ENCODE peak calls at places on chromosomes 2 and 18, in eight cellular contexts. T is cardiac muscle cell, W is Peyer's patch, Q is astrocyte, R is heart left ventricle, L is testis, Z is kidney, B is GM23338. S is an unnamed sample.
A peak's percentile ranks its signal among the peaks of the same experiment; 100 is the strongest.

GRCh38 chr18:12296087-12296403 is 12.0 kb upstream of the TUBB6 start:
- DNase-seq in Q (no peak), Z (no peak), L (peak; percentile 2), W (no peak), R (no peak), B (no peak), T (no peak), S (peak; percentile 18)

GRCh38 chr2:70344195-70344594 is 42.3 kb upstream of the FAM136A start:
- DNase-seq in Q (no peak), Z (no peak), T (no peak), W (no peak), B (no peak), R (no peak), L (no peak), S (no peak)

GRCh38 chr2:132621131-132621875 is 48.7 kb downstream of the LYPD1 start:
- DNase-seq in T (no peak), L (no peak), Z (no peak), B (no peak), Q (no peak), R (peak; percentile 40), W (no peak), S (no peak)

GRCh38 chr2:138455691-138456090 is 45.9 kb upstream of the SPOPL start:
- DNase-seq in W (no peak), Q (no peak), Z (no peak), T (no peak), L (no peak), R (no peak), B (no peak), S (no peak)

GRCh38 chr2:119136093-119136492 is 22.5 kb downstream of the C1QL2 start:
- DNase-seq in W (no peak), Q (no peak), R (no peak), Z (no peak), B (no peak), L (no peak), T (no peak), S (peak; percentile 54)

GRCh38 chr2:61469424-61470121 is 1.3 kb downstream of the USP34 start:
- DNase-seq in B (no peak), W (no peak), Q (no peak), L (no peak), Z (no peak), R (no peak), T (peak; percentile 20), S (peak; percentile 19)

GRCh38 chr2:119469131-119469530 is 37.5 kb downstream of the TMEM37 start:
- DNase-seq in T (no peak), B (no peak), Z (no peak), R (peak; percentile 9), W (no peak), Q (no peak), L (no peak), S (no peak)

GRCh38 chr18:54958711-54959625 is at the start of gene CCDC68:
- DNase-seq in B (peak; percentile 70), L (peak; percentile 62), R (peak; percentile 68), Q (no peak), Z (peak; percentile 77), T (peak; percentile 57), W (peak; percentile 93), S (peak; percentile 69)

GRCh38 chr2:29174937-29175336 is 59.7 kb downstream of the CLIP4 start:
- DNase-seq in Q (no peak), T (no peak), W (no peak), Z (no peak), B (no peak), R (no peak), L (no peak), S (no peak)

GRCh38 chr2:235085476-235085875 is 133.7 kb downstream of the SH3BP4 start:
- DNase-seq in L (no peak), Q (no peak), R (no peak), T (no peak), B (no peak), Z (no peak), W (no peak), S (no peak)

GRCh38 chr2:169828141-169828811 is 1.0 kb downstream of the UBR3 start:
- DNase-seq in B (peak; percentile 27), T (peak; percentile 43), Q (peak; percentile 55), R (peak; percentile 62), Z (no peak), L (peak; percentile 75), W (no peak), S (peak; percentile 65)

GRCh38 chr2:43097650-43098049 is 128.8 kb downstream of the ZFP36L2 start:
- DNase-seq in Q (no peak), W (no peak), Z (no peak), R (no peak), L (no peak), T (no peak), B (no peak), S (no peak)

GRCh38 chr2:218263817-218264611 is 3.2 kb downstream of the GPBAR1 start:
- DNase-seq in R (no peak), L (no peak), B (no peak), Z (no peak), Q (no peak), W (peak; percentile 64), T (no peak), S (peak; percentile 56)

GRCh38 chr2:218264773-218265601 is 4.2 kb downstream of the GPBAR1 start:
- DNase-seq in R (no peak), W (peak; percentile 82), T (no peak), L (no peak), Q (no peak), Z (peak; percentile 58), B (no peak), S (peak; percentile 28)

GRCh38 chr2:218267259-218267658 is 2.7 kb downstream of the AAMP start:
- DNase-seq in B (no peak), Q (no peak), Z (peak; percentile 68), R (no peak), W (peak; percentile 21), T (no peak), L (no peak), S (no peak)

GRCh38 chr2:218266316-218266979 is 3.5 kb downstream of the AAMP start:
- DNase-seq in Z (peak; percentile 73), L (no peak), W (peak; percentile 43), B (no peak), T (no peak), Q (no peak), R (no peak), S (peak; percentile 24)

GRCh38 chr2:218265626-218266025 is 4.3 kb downstream of the AAMP start:
- DNase-seq in R (no peak), T (no peak), L (no peak), Q (no peak), Z (peak; percentile 56), B (no peak), W (no peak), S (no peak)
- H3K36me3 ChIP-seq in R (peaks cover 43% of the 10 kb centered on the region), T (peaks cover 28% of the 10 kb centered on the region), L (no peaks in the 10 kb centered on the region), Q (peaks cover 21% of the 10 kb centered on the region), Z (peaks cover 12% of the 10 kb centered on the region), B (no peaks in the 10 kb centered on the region), W (no peaks in the 10 kb centered on the region), S (peaks cover 20% of the 10 kb centered on the region)

DNA sequence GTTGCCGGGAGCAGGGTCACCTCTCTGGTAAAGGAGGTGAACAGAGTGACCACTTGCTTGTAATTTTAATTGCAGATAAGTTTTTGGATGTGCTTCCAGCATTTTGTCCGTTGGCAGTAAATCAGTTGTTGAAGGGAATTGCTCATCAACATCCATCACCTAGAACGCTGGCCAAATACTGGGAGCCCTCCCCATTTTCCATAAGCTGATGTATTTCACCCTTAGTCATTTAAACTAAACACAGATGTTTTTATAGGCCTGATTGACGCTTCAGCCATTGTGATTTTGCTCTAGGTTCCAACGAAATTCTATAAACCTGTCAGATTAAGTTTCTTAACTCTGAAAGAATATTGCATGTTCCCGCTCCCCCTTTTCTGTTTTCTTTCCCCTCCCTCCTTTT is 965 bp upstream of the RPRM start:
- DNase-seq in T (no peak), L (no peak), B (no peak), Z (no peak), Q (peak; percentile 1), W (no peak), R (no peak), S (no peak)
- H3K36me3 ChIP-seq in T (no peaks in the 10 kb centered on the region), L (no peaks in the 10 kb centered on the region), B (no peaks in the 10 kb centered on the region), Z (no peaks in the 10 kb centered on the region), Q (no peaks in the 10 kb centered on the region), W (no peaks in the 10 kb centered on the region), R (no peaks in the 10 kb centered on the region), S (no peaks in the 10 kb centered on the region)

DNA sequence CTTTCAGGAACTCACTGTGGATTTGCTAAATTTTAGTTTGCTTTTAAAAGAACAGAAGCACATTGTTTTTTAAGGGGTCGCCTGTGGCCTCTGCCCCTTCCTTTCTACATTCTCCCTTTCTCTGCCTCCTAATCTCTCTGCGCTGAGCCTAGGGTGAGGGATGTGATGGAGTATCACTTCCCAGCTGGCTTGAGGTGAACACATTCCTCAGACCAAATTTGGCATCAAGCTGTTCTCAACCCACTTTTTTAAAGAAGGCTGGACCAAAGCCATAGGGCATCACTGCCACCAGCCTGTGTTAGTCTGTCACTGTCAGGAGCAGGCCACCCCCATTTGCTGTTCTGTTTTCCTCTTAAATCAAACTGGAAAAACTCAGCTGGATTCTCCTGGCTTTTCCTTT is 27.4 kb downstream of the EIF4E2 start:
- DNase-seq in T (no peak), L (no peak), W (no peak), Z (no peak), R (no peak), Q (no peak), B (no peak), S (no peak)
- H3K36me3 ChIP-seq in T (peaks cover 23% of the 10 kb centered on the region), L (no peaks in the 10 kb centered on the region), W (no peaks in the 10 kb centered on the region), Z (peaks cover 6% of the 10 kb centered on the region), R (peaks cover 36% of the 10 kb centered on the region), Q (peaks cover 6% of the 10 kb centered on the region), B (no peaks in the 10 kb centered on the region), S (peaks cover 2% of the 10 kb centered on the region)

GRCh38 chr2:230657462-230657861 is 55.2 kb upstream of the CAB39 start:
- DNase-seq in W (no peak), L (no peak), Q (no peak), R (no peak), B (no peak), Z (no peak), T (no peak), S (no peak)

GRCh38 chr2:230657906-230658305 is 54.7 kb upstream of the CAB39 start:
- DNase-seq in B (no peak), Q (no peak), W (no peak), T (no peak), R (no peak), L (no peak), Z (no peak), S (no peak)

GRCh38 chr2:230658877-230659652 is 53.6 kb upstream of the CAB39 start:
- DNase-seq in Z (no peak), R (no peak), L (no peak), W (no peak), Q (no peak), B (no peak), T (no peak), S (no peak)

GRCh38 chr2:230660294-230661060 is 52.2 kb upstream of the CAB39 start:
- DNase-seq in T (no peak), L (peak; percentile 36), W (no peak), Z (no peak), Q (no peak), B (no peak), R (peak; percentile 46), S (no peak)

GRCh38 chr2:230658577-230658876 is 54.1 kb upstream of the CAB39 start:
- DNase-seq in W (no peak), B (no peak), L (no peak), R (no peak), Q (no peak), T (no peak), Z (no peak), S (no peak)
- H3K36me3 ChIP-seq in W (no peaks in the 10 kb centered on the region), B (no peaks in the 10 kb centered on the region), L (no peaks in the 10 kb centered on the region), R (no peaks in the 10 kb centered on the region), Q (no peaks in the 10 kb centered on the region), T (no peaks in the 10 kb centered on the region), Z (no peaks in the 10 kb centered on the region), S (no peaks in the 10 kb centered on the region)

GRCh38 chr2:237400199-237400598 is 13.8 kb downstream of the COL6A3 start:
- DNase-seq in L (no peak), T (no peak), W (no peak), Z (no peak), B (no peak), Q (no peak), R (no peak), S (no peak)
- H3K36me3 ChIP-seq in L (no peaks in the 10 kb centered on the region), T (no peaks in the 10 kb centered on the region), W (no peaks in the 10 kb centered on the region), Z (no peaks in the 10 kb centered on the region), B (no peaks in the 10 kb centered on the region), Q (peaks cover 12% of the 10 kb centered on the region), R (no peaks in the 10 kb centered on the region), S (no peaks in the 10 kb centered on the region)

S was measured in H7.